ENCODE peak calls at places on chromosomes 16 and 17, in four cellular contexts. One of them, this sample, is unnamed.
A peak's percentile ranks its signal among the peaks of the same experiment; 100 is the strongest.

GRCh38 chr16:85199880-85200279 is 87.6 kb upstream of the CIBAR2 start:
- DNase-seq in Jurkat, Clone E6-1: no peak
- DNase-seq in A549: no peak
- DNase-seq in brain microvascular endothelial cell: no peak
- DNase-seq in this sample: no peak

GRCh38 chr17:45171338-45172231 is 9.9 kb downstream of the HEXIM2 start:
- DNase-seq in Jurkat, Clone E6-1: no peak
- DNase-seq in A549: peak; percentile 96
- DNase-seq in brain microvascular endothelial cell: no peak
- DNase-seq in this sample: no peak

GRCh38 chr16:82609140-82609539 is 17.6 kb upstream of the CDH13 start:
- DNase-seq in Jurkat, Clone E6-1: no peak
- DNase-seq in A549: no peak
- DNase-seq in brain microvascular endothelial cell: no peak
- DNase-seq in this sample: no peak

GRCh38 chr17:10875411-10875810 is 37.5 kb upstream of the PIRT start:
- DNase-seq in Jurkat, Clone E6-1: peak; percentile 20
- DNase-seq in A549: peak; percentile 14
- DNase-seq in brain microvascular endothelial cell: peak; percentile 0
- DNase-seq in this sample: no peak

GRCh38 chr17:43114101-43114691 is 11.0 kb downstream of the BRCA1 start:
- DNase-seq in Jurkat, Clone E6-1: no peak
- DNase-seq in A549: peak; percentile 29
- DNase-seq in brain microvascular endothelial cell: no peak
- DNase-seq in this sample: no peak

GRCh38 chr17:39675390-39676082 is 7.3 kb downstream of the PNMT start:
- DNase-seq in Jurkat, Clone E6-1: no peak
- DNase-seq in A549: no peak
- DNase-seq in brain microvascular endothelial cell: no peak
- DNase-seq in this sample: no peak

GRCh38 chr17:41301916-41302901 is at the start of gene KRTAP29-1:
- DNase-seq in Jurkat, Clone E6-1: no peak
- DNase-seq in A549: no peak
- DNase-seq in brain microvascular endothelial cell: no peak
- DNase-seq in this sample: no peak

GRCh38 chr17:31598921-31599571 is 207.6 kb downstream of the RAB11FIP4 start:
- DNase-seq in Jurkat, Clone E6-1: no peak
- DNase-seq in A549: peak; percentile 43
- DNase-seq in brain microvascular endothelial cell: no peak
- DNase-seq in this sample: no peak

GRCh38 chr17:81137248-81137647 is 28.1 kb upstream of the PVALEF start:
- DNase-seq in Jurkat, Clone E6-1: no peak
- DNase-seq in A549: no peak
- DNase-seq in brain microvascular endothelial cell: no peak
- DNase-seq in this sample: no peak

GRCh38 chr16:64092284-64092683 is 1029.6 kb downstream of the CDH11 start:
- DNase-seq in Jurkat, Clone E6-1: no peak
- DNase-seq in A549: peak; percentile 0
- DNase-seq in brain microvascular endothelial cell: peak; percentile 63
- DNase-seq in this sample: no peak

GRCh38 chr16:3920206-3920605 is 39.7 kb upstream of the CREBBP start:
- DNase-seq in Jurkat, Clone E6-1: no peak
- DNase-seq in A549: no peak
- DNase-seq in brain microvascular endothelial cell: no peak
- DNase-seq in this sample: no peak

GRCh38 chr16:3922241-3922640 is 41.7 kb upstream of the CREBBP start:
- DNase-seq in Jurkat, Clone E6-1: no peak
- DNase-seq in A549: no peak
- DNase-seq in brain microvascular endothelial cell: no peak
- DNase-seq in this sample: no peak

GRCh38 chr16:3915438-3916250 is 35.1 kb upstream of the CREBBP start:
- DNase-seq in Jurkat, Clone E6-1: no peak
- DNase-seq in A549: no peak
- DNase-seq in brain microvascular endothelial cell: no peak
- DNase-seq in this sample: no peak

GRCh38 chr16:3924763-3925162 is 44.2 kb upstream of the CREBBP start:
- DNase-seq in Jurkat, Clone E6-1: no peak
- DNase-seq in A549: no peak
- DNase-seq in brain microvascular endothelial cell: no peak
- DNase-seq in this sample: no peak

GRCh38 chr16:3919413-3919812 is 38.9 kb upstream of the CREBBP start:
- DNase-seq in Jurkat, Clone E6-1: no peak
- DNase-seq in A549: no peak
- DNase-seq in brain microvascular endothelial cell: no peak
- DNase-seq in this sample: no peak
- H3K4me3 ChIP-seq in Jurkat, Clone E6-1: no peak overlapping the region
- H3K4me3 ChIP-seq in A549: no peak overlapping the region
- H3K4me3 ChIP-seq in brain microvascular endothelial cell: no peak overlapping the region
- H3K4me3 ChIP-seq in this sample: no peak overlapping the region

GRCh38 chr16:4386951-4387565 is 15.4 kb downstream of the VASN start:
- DNase-seq in Jurkat, Clone E6-1: no peak
- DNase-seq in A549: no peak
- DNase-seq in brain microvascular endothelial cell: no peak
- DNase-seq in this sample: no peak

GRCh38 chr16:4385066-4385788 is 13.6 kb downstream of the VASN start:
- DNase-seq in Jurkat, Clone E6-1: no peak
- DNase-seq in A549: no peak
- DNase-seq in brain microvascular endothelial cell: no peak
- DNase-seq in this sample: no peak

GRCh38 chr16:4385789-4386451 is 14.3 kb downstream of the VASN start:
- DNase-seq in Jurkat, Clone E6-1: no peak
- DNase-seq in A549: no peak
- DNase-seq in brain microvascular endothelial cell: no peak
- DNase-seq in this sample: no peak

GRCh38 chr16:4387769-4388168 is 16.1 kb downstream of the VASN start:
- DNase-seq in Jurkat, Clone E6-1: no peak
- DNase-seq in A549: no peak
- DNase-seq in brain microvascular endothelial cell: no peak
- DNase-seq in this sample: no peak

GRCh38 chr16:4386452-4386813 is 14.8 kb downstream of the VASN start:
- DNase-seq in Jurkat, Clone E6-1: no peak
- DNase-seq in A549: no peak
- DNase-seq in brain microvascular endothelial cell: no peak
- DNase-seq in this sample: peak; percentile 13
- H3K4me3 ChIP-seq in Jurkat, Clone E6-1: no peak overlapping the region
- H3K4me3 ChIP-seq in A549: no peak overlapping the region
- H3K4me3 ChIP-seq in brain microvascular endothelial cell: no peak overlapping the region
- H3K4me3 ChIP-seq in this sample: no peak overlapping the region

DNA sequence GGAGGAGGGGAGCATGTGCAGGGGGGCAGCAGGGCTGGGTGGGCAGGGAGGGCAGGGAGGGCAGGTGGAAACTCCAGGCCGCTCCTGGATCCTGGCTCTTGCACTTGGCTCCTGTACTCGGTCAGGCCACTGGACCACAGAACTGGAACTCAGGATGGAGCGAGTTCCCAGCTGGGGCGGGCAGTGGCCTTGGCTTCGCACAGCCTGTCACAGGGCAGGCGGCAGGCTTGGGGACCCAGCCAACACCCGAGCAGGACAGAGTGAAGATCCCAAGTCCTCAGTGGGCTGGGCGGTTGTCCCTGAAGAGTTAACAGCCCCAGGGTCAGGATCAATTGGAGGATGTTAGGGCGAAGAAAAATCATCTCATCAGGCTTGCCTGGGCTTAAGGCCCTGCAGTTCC is 22.1 kb downstream of the ZNF423 start:
- DNase-seq in Jurkat, Clone E6-1: no peak
- DNase-seq in A549: no peak
- DNase-seq in brain microvascular endothelial cell: no peak
- DNase-seq in this sample: no peak
- H3K4me3 ChIP-seq in Jurkat, Clone E6-1: no peak overlapping the region
- H3K4me3 ChIP-seq in A549: no peak overlapping the region
- H3K4me3 ChIP-seq in brain microvascular endothelial cell: no peak overlapping the region
- H3K4me3 ChIP-seq in this sample: no peak overlapping the region

GRCh38 chr17:63291243-63291642 is 154.9 kb downstream of the CYB561 start:
- DNase-seq in Jurkat, Clone E6-1: no peak
- DNase-seq in A549: no peak
- DNase-seq in brain microvascular endothelial cell: no peak
- DNase-seq in this sample: no peak
- H3K4me3 ChIP-seq in Jurkat, Clone E6-1: no peak overlapping the region
- H3K4me3 ChIP-seq in A549: no peak overlapping the region
- H3K4me3 ChIP-seq in brain microvascular endothelial cell: no peak overlapping the region
- H3K4me3 ChIP-seq in this sample: no peak overlapping the region

GRCh38 chr16:79395631-79396030 is 204.9 kb downstream of the MAF start:
- DNase-seq in Jurkat, Clone E6-1: no peak
- DNase-seq in A549: no peak
- DNase-seq in brain microvascular endothelial cell: no peak
- DNase-seq in this sample: no peak
- H3K4me3 ChIP-seq in Jurkat, Clone E6-1: no peak overlapping the region
- H3K4me3 ChIP-seq in A549: no peak overlapping the region
- H3K4me3 ChIP-seq in brain microvascular endothelial cell: no peak overlapping the region
- H3K4me3 ChIP-seq in this sample: no peak overlapping the region

This sample was measured in naive thymus-derived CD4-positive, alpha-beta T cell.